ENCODE peak calls at places on chromosomes 16 and 17, in six cellular contexts. K is stimulated activated CD4-positive, alpha-beta T cell treated with anti-CD3 and anti-CD28 coated beads, Interleukin-4, amount 100 ng/mL, for 24 hours; W is progenitor cell of endocrine pancreas; T is astrocyte; D is NCI-H226; M is neural progenitor cell. I is an unnamed sample.

GRCh38 chr17:37177234-37177633 is 198.6 kb upstream of the C17orf78 start:
- DNase-seq in K (no peak), W (no peak), T (no peak), D (no peak), M (no peak), I (no peak)

GRCh38 chr16:66832190-66832589 is 1.4 kb upstream of the NAE1 start:
- DNase-seq in K (no peak), W (no peak), T (no peak), D (no peak), M (no peak), I (no peak)

GRCh38 chr16:89174055-89174827 is 2.7 kb downstream of the CDH15 start:
- DNase-seq in K (no peak), W (no peak), T (no peak), D (no peak), M (no peak), I (no peak)

GRCh38 chr17:16491703-16492612 is at the start of gene LRRC75A:
- DNase-seq in K (peak), W (peak), T (no peak), D (no peak), M (peak), I (peak)

GRCh38 chr17:17320911-17321220 is 17.7 kb downstream of the NT5M start:
- DNase-seq in K (no peak), W (no peak), T (no peak), D (no peak), M (no peak), I (no peak)

GRCh38 chr16:88456356-88457292 is 3.5 kb downstream of the ZFPM1 start:
- DNase-seq in K (peak), W (no peak), T (no peak), D (no peak), M (no peak), I (no peak)

GRCh38 chr17:73393962-73394361 is 82.2 kb upstream of the CDC42EP4 start:
- DNase-seq in K (no peak), W (no peak), T (no peak), D (no peak), M (no peak), I (no peak)

GRCh38 chr17:12911241-12911640 is 106.6 kb downstream of the ELAC2 start:
- DNase-seq in K (no peak), W (no peak), T (no peak), D (no peak), M (no peak), I (no peak)

GRCh38 chr16:63904182-63904581 is 1217.7 kb downstream of the CDH11 start:
- DNase-seq in K (no peak), W (no peak), T (no peak), D (no peak), M (no peak), I (no peak)

GRCh38 chr16:379183-379960 is 2.4 kb downstream of the PGAP6 start:
- DNase-seq in K (no peak), W (peak), T (no peak), D (no peak), M (no peak), I (no peak)

GRCh38 chr16:67053767-67054334 is 24.9 kb downstream of the CBFB start:
- DNase-seq in K (no peak), W (no peak), T (no peak), D (no peak), M (no peak), I (no peak)

GRCh38 chr16:27239906-27240655 is 28.5 kb downstream of the NSMCE1 start:
- DNase-seq in K (no peak), W (no peak), T (no peak), D (no peak), M (no peak), I (no peak)

GRCh38 chr17:17144916-17145665 is 61.0 kb downstream of the PLD6 start:
- DNase-seq in K (no peak), W (no peak), T (no peak), D (no peak), M (no peak), I (no peak)

GRCh38 chr16:3652373-3653037 is 2.0 kb upstream of the DNASE1 start:
- DNase-seq in K (no peak), W (no peak), T (no peak), D (no peak), M (no peak), I (no peak)

GRCh38 chr17:2571523-2572303 is 21.7 kb upstream of the PAFAH1B1 start:
- DNase-seq in K (no peak), W (no peak), T (no peak), D (no peak), M (no peak), I (no peak)

GRCh38 chr17:46192484-46193245 is 564 bp downstream of the KANSL1 start:
- DNase-seq in K (peak), W (peak), T (peak), D (peak), M (peak), I (peak)

GRCh38 chr16:50351116-50351515 is 17.7 kb downstream of the BRD7 start:
- DNase-seq in K (no peak), W (no peak), T (peak), D (no peak), M (no peak), I (no peak)